ENCODE peak calls at places on chromosome 16, in five cellular contexts. One of them, this sample, is unnamed.

GRCh38 chr16:70769761-70770160 is 31.2 kb downstream of the VAC14 start:
- DNase-seq in fibroblast of mammary gland: no peak
- DNase-seq in skeletal muscle cell: no peak
- DNase-seq in foreskin fibroblast: no peak
- DNase-seq in OCI-LY7: no peak
- DNase-seq in this sample: no peak

GRCh38 chr16:89620406-89620841 is 7.0 kb downstream of the DPEP1 start:
- DNase-seq in foreskin fibroblast: no peak
- DNase-seq in OCI-LY7: no peak
- DNase-seq in fibroblast of mammary gland: no peak
- DNase-seq in skeletal muscle cell: no peak
- DNase-seq in this sample: no peak

GRCh38 chr16:22979038-22979437 is 165.1 kb downstream of the HS3ST2 start:
- DNase-seq in OCI-LY7: no peak
- DNase-seq in skeletal muscle cell: no peak
- DNase-seq in fibroblast of mammary gland: no peak
- DNase-seq in foreskin fibroblast: no peak
- DNase-seq in this sample: no peak

GRCh38 chr16:83615131-83615530 is 192.6 kb upstream of the HSBP1 start:
- DNase-seq in foreskin fibroblast: no peak
- DNase-seq in skeletal muscle cell: no peak
- DNase-seq in OCI-LY7: no peak
- DNase-seq in fibroblast of mammary gland: no peak
- DNase-seq in this sample: peak; percentile 5

GRCh38 chr16:12874135-12874534 is 27.3 kb upstream of the SHISA9 start:
- DNase-seq in fibroblast of mammary gland: peak; percentile 85
- DNase-seq in OCI-LY7: no peak
- DNase-seq in foreskin fibroblast: peak; percentile 87
- DNase-seq in skeletal muscle cell: peak; percentile 56
- DNase-seq in this sample: no peak

GRCh38 chr16:79261461-79261860 is 339.1 kb downstream of the MAF start:
- DNase-seq in fibroblast of mammary gland: no peak
- DNase-seq in OCI-LY7: no peak
- DNase-seq in foreskin fibroblast: no peak
- DNase-seq in skeletal muscle cell: no peak
- DNase-seq in this sample: no peak

GRCh38 chr16:27426423-27427408 is 24.7 kb downstream of the IL21R start:
- DNase-seq in OCI-LY7: peak; percentile 94
- DNase-seq in foreskin fibroblast: peak; percentile 96
- DNase-seq in skeletal muscle cell: peak; percentile 75
- DNase-seq in fibroblast of mammary gland: peak; percentile 96
- DNase-seq in this sample: peak; percentile 75

GRCh38 chr16:14205666-14206065 is 134.5 kb downstream of the MRTFB start:
- DNase-seq in foreskin fibroblast: no peak
- DNase-seq in skeletal muscle cell: no peak
- DNase-seq in OCI-LY7: no peak
- DNase-seq in fibroblast of mammary gland: peak; percentile 35
- DNase-seq in this sample: peak; percentile 28

GRCh38 chr16:30570621-30571443 is 682 bp downstream of the ZNF688 start:
- DNase-seq in OCI-LY7: no peak
- DNase-seq in fibroblast of mammary gland: peak; percentile 28
- DNase-seq in skeletal muscle cell: no peak
- DNase-seq in foreskin fibroblast: peak; percentile 52
- DNase-seq in this sample: peak; percentile 40

GRCh38 chr16:27226476-27226875 is 23.1 kb downstream of the KDM8 start:
- DNase-seq in OCI-LY7: no peak
- DNase-seq in fibroblast of mammary gland: no peak
- DNase-seq in skeletal muscle cell: no peak
- DNase-seq in foreskin fibroblast: no peak
- DNase-seq in this sample: no peak

GRCh38 chr16:71567931-71568330 is 9.0 kb downstream of the TAT start:
- DNase-seq in skeletal muscle cell: no peak
- DNase-seq in OCI-LY7: no peak
- DNase-seq in fibroblast of mammary gland: no peak
- DNase-seq in foreskin fibroblast: no peak
- DNase-seq in this sample: no peak

GRCh38 chr16:46638947-46639925 is 18.1 kb upstream of the SHCBP1 start:
- DNase-seq in skeletal muscle cell: peak; percentile 18
- DNase-seq in foreskin fibroblast: peak; percentile 78
- DNase-seq in OCI-LY7: no peak
- DNase-seq in fibroblast of mammary gland: peak; percentile 67
- DNase-seq in this sample: no peak

GRCh38 chr16:52293209-52293608 is 253.7 kb downstream of the TOX3 start:
- DNase-seq in skeletal muscle cell: no peak
- DNase-seq in foreskin fibroblast: no peak
- DNase-seq in fibroblast of mammary gland: no peak
- DNase-seq in OCI-LY7: no peak
- DNase-seq in this sample: no peak

GRCh38 chr16:70662991-70663523 is 16.7 kb downstream of the IL34 start:
- DNase-seq in skeletal muscle cell: no peak
- DNase-seq in fibroblast of mammary gland: no peak
- DNase-seq in foreskin fibroblast: no peak
- DNase-seq in OCI-LY7: no peak
- DNase-seq in this sample: no peak

GRCh38 chr16:50695017-50696000 is 1.9 kb downstream of the NOD2 start:
- DNase-seq in fibroblast of mammary gland: no peak
- DNase-seq in skeletal muscle cell: no peak
- DNase-seq in OCI-LY7: no peak
- DNase-seq in foreskin fibroblast: no peak
- DNase-seq in this sample: no peak

GRCh38 chr16:24975428-24975889 is 39.7 kb downstream of the ARHGAP17 start:
- DNase-seq in OCI-LY7: peak; percentile 89
- DNase-seq in skeletal muscle cell: no peak
- DNase-seq in foreskin fibroblast: peak; percentile 63
- DNase-seq in fibroblast of mammary gland: no peak
- DNase-seq in this sample: peak; percentile 77

GRCh38 chr16:12580809-12581208 is 222.9 kb downstream of the CPPED1 start:
- DNase-seq in skeletal muscle cell: no peak
- DNase-seq in fibroblast of mammary gland: no peak
- DNase-seq in foreskin fibroblast: no peak
- DNase-seq in OCI-LY7: no peak
- DNase-seq in this sample: no peak

GRCh38 chr16:59878479-59878878 is 1144.4 kb upstream of the GOT2 start:
- DNase-seq in fibroblast of mammary gland: peak; percentile 75
- DNase-seq in foreskin fibroblast: peak; percentile 73
- DNase-seq in OCI-LY7: no peak
- DNase-seq in skeletal muscle cell: peak; percentile 70
- DNase-seq in this sample: peak; percentile 1

GRCh38 chr16:85928411-85928820 is 29.5 kb downstream of the IRF8 start:
- DNase-seq in foreskin fibroblast: peak; percentile 76
- DNase-seq in fibroblast of mammary gland: peak; percentile 26
- DNase-seq in skeletal muscle cell: no peak
- DNase-seq in OCI-LY7: no peak
- DNase-seq in this sample: peak; percentile 69

GRCh38 chr16:53465606-53466290 is 31.5 kb downstream of the RBL2 start:
- DNase-seq in foreskin fibroblast: peak; percentile 67
- DNase-seq in skeletal muscle cell: peak; percentile 46
- DNase-seq in OCI-LY7: no peak
- DNase-seq in fibroblast of mammary gland: peak; percentile 76
- DNase-seq in this sample: peak; percentile 81

GRCh38 chr16:15765880-15766279 is 90.9 kb downstream of the MYH11 start:
- DNase-seq in skeletal muscle cell: no peak
- DNase-seq in OCI-LY7: peak; percentile 94
- DNase-seq in foreskin fibroblast: peak; percentile 72
- DNase-seq in fibroblast of mammary gland: peak; percentile 46
- DNase-seq in this sample: peak; percentile 35

GRCh38 chr16:5709889-5710288 is 612.3 kb upstream of the EEF2KMT start:
- DNase-seq in fibroblast of mammary gland: no peak
- DNase-seq in skeletal muscle cell: no peak
- DNase-seq in OCI-LY7: no peak
- DNase-seq in foreskin fibroblast: peak; percentile 12
- DNase-seq in this sample: peak; percentile 1

GRCh38 chr16:68893710-68894705 is 50.7 kb downstream of the TANGO6 start:
- DNase-seq in fibroblast of mammary gland: peak; percentile 17
- DNase-seq in OCI-LY7: no peak
- DNase-seq in skeletal muscle cell: no peak
- DNase-seq in foreskin fibroblast: peak; percentile 28
- DNase-seq in this sample: peak; percentile 47

GRCh38 chr16:82263456-82264159 is 93.6 kb upstream of the MPHOSPH6 start:
- DNase-seq in foreskin fibroblast: peak; percentile 77
- DNase-seq in fibroblast of mammary gland: peak; percentile 48
- DNase-seq in skeletal muscle cell: no peak
- DNase-seq in OCI-LY7: peak; percentile 64
- DNase-seq in this sample: peak; percentile 53

GRCh38 chr16:81565633-81566032 is 121.0 kb downstream of the CMIP start:
- DNase-seq in skeletal muscle cell: no peak
- DNase-seq in foreskin fibroblast: no peak
- DNase-seq in fibroblast of mammary gland: no peak
- DNase-seq in OCI-LY7: no peak
- DNase-seq in this sample: no peak

GRCh38 chr16:58110590-58111330 is 18.4 kb downstream of the CFAP20 start:
- DNase-seq in foreskin fibroblast: peak; percentile 48
- DNase-seq in fibroblast of mammary gland: no peak
- DNase-seq in OCI-LY7: no peak
- DNase-seq in skeletal muscle cell: no peak
- DNase-seq in this sample: peak; percentile 55

GRCh38 chr16:54936979-54937672 is 6.5 kb downstream of the IRX5 start:
- DNase-seq in skeletal muscle cell: no peak
- DNase-seq in foreskin fibroblast: peak; percentile 82
- DNase-seq in OCI-LY7: no peak
- DNase-seq in fibroblast of mammary gland: peak; percentile 65
- DNase-seq in this sample: no peak

GRCh38 chr16:4323845-4324478 is 8.1 kb downstream of the GLIS2 start:
- DNase-seq in OCI-LY7: no peak
- DNase-seq in fibroblast of mammary gland: peak; percentile 59
- DNase-seq in skeletal muscle cell: no peak
- DNase-seq in foreskin fibroblast: peak; percentile 80
- DNase-seq in this sample: peak; percentile 78

GRCh38 chr16:88923926-88924833 is 52.8 kb downstream of the CBFA2T3 start:
- DNase-seq in fibroblast of mammary gland: no peak
- DNase-seq in foreskin fibroblast: peak; percentile 35
- DNase-seq in OCI-LY7: no peak
- DNase-seq in skeletal muscle cell: no peak
- DNase-seq in this sample: no peak

GRCh38 chr16:80682435-80683070 is 121.8 kb downstream of the CDYL2 start:
- DNase-seq in skeletal muscle cell: peak; percentile 81
- DNase-seq in foreskin fibroblast: peak; percentile 82
- DNase-seq in fibroblast of mammary gland: peak; percentile 57
- DNase-seq in OCI-LY7: no peak
- DNase-seq in this sample: peak; percentile 89

GRCh38 chr16:72999541-73000019 is 48.3 kb downstream of the ZFHX3 start:
- DNase-seq in OCI-LY7: no peak
- DNase-seq in skeletal muscle cell: no peak
- DNase-seq in foreskin fibroblast: no peak
- DNase-seq in fibroblast of mammary gland: no peak
- DNase-seq in this sample: no peak

GRCh38 chr16:73002836-73003235 is 45.1 kb downstream of the ZFHX3 start:
- DNase-seq in skeletal muscle cell: no peak
- DNase-seq in OCI-LY7: no peak
- DNase-seq in foreskin fibroblast: peak; percentile 61
- DNase-seq in fibroblast of mammary gland: no peak
- DNase-seq in this sample: no peak

GRCh38 chr16:73000907-73001521 is 46.9 kb downstream of the ZFHX3 start:
- DNase-seq in foreskin fibroblast: no peak
- DNase-seq in fibroblast of mammary gland: no peak
- DNase-seq in skeletal muscle cell: no peak
- DNase-seq in OCI-LY7: no peak
- DNase-seq in this sample: no peak

GRCh38 chr16:72997141-72997542 is 50.8 kb downstream of the ZFHX3 start:
- DNase-seq in fibroblast of mammary gland: peak; percentile 81
- DNase-seq in skeletal muscle cell: peak; percentile 60
- DNase-seq in foreskin fibroblast: peak; percentile 68
- DNase-seq in OCI-LY7: no peak
- DNase-seq in this sample: peak; percentile 86

GRCh38 chr16:73000020-73000906 is 47.7 kb downstream of the ZFHX3 start:
- DNase-seq in foreskin fibroblast: peak; percentile 71
- DNase-seq in fibroblast of mammary gland: peak; percentile 46
- DNase-seq in OCI-LY7: no peak
- DNase-seq in skeletal muscle cell: peak; percentile 23
- DNase-seq in this sample: no peak
- H3K4me3 ChIP-seq in foreskin fibroblast: peak overlapping the region; percentile 16
- H3K4me3 ChIP-seq in fibroblast of mammary gland: no peak overlapping the region
- H3K4me3 ChIP-seq in OCI-LY7: no peak overlapping the region
- H3K4me3 ChIP-seq in skeletal muscle cell: no peak overlapping the region
- H3K4me3 ChIP-seq in this sample: no peak overlapping the region

GRCh38 chr16:75264531-75264998 is 13.1 kb upstream of the BCAR1 start:
- DNase-seq in skeletal muscle cell: no peak
- DNase-seq in foreskin fibroblast: peak; percentile 68
- DNase-seq in fibroblast of mammary gland: peak; percentile 41
- DNase-seq in OCI-LY7: no peak
- DNase-seq in this sample: peak; percentile 65
- H3K4me3 ChIP-seq in skeletal muscle cell: peak overlapping the region; percentile 98
- H3K4me3 ChIP-seq in foreskin fibroblast: peak overlapping the region; percentile 85
- H3K4me3 ChIP-seq in fibroblast of mammary gland: peak overlapping the region; percentile 86
- H3K4me3 ChIP-seq in OCI-LY7: no peak overlapping the region
- H3K4me3 ChIP-seq in this sample: peak overlapping the region; percentile 96

DNA sequence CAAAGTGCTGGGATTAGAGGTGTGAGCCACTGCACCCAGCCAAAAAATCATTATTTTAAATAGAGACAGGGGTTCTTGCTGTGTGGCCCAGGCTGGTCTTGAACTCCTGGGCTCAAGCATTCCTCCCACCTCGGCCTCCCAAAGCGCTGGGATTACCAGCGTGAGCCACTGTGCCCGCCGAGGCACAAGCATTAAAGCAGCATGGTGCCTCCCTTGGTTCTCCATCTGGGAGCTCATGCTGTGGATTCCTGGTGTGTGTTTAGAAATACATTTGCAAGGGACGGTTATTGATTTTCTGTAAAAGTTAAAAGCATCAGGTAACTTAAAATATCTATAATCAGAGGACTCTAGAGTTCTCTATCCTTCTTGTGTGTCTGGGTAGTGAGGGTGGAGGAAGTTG is 14.7 kb upstream of the CAPN15 start:
- DNase-seq in OCI-LY7: no peak
- DNase-seq in skeletal muscle cell: no peak
- DNase-seq in fibroblast of mammary gland: no peak
- DNase-seq in foreskin fibroblast: no peak
- DNase-seq in this sample: no peak
- H3K4me3 ChIP-seq in OCI-LY7: no peak overlapping the region
- H3K4me3 ChIP-seq in skeletal muscle cell: no peak overlapping the region
- H3K4me3 ChIP-seq in fibroblast of mammary gland: no peak overlapping the region
- H3K4me3 ChIP-seq in foreskin fibroblast: no peak overlapping the region
- H3K4me3 ChIP-seq in this sample: no peak overlapping the region

DNA sequence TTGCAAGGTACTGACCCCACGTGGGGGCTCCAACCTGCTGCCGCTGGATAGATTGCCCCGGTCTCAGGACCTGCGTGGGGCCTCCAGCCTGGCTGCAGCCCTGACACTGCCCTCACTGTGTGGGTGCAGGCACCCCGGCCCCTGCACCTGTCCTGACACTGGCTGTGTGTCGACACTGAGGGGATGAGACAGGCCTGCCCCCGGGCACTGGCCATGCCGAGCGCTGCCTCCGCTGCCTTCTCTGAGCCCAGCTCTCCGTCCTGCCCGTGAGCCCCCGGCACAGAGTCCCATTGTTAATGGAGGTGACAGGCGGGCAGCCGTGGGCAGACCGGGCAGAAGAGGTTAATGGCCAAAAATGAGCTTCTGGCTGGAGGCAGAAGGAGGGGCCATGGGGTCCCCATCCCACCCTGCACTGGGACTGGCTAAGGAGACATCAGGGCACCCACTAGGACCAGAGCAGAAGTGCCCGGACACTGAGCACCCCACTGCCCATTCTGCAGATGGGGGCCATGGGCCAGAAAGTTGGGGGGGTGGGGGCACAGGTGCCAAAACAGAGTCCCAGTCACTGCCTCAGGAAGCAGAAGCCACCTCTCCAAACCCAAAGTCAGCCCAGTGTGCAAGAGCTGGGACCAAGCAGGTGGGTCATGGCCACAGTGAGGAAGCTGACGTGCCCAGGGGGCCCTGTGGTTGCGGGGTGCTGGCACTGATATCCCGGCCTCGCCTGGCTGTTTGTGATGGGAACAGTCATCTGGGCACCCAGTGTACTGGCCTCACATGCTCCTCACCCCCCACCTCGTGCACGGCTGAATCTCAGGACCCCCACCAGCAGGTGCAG is 2.5 kb upstream of the PRR35 start:
- DNase-seq in OCI-LY7: no peak
- DNase-seq in foreskin fibroblast: no peak
- DNase-seq in fibroblast of mammary gland: no peak
- DNase-seq in skeletal muscle cell: no peak
- DNase-seq in this sample: no peak
- H3K4me3 ChIP-seq in OCI-LY7: no peak overlapping the region
- H3K4me3 ChIP-seq in foreskin fibroblast: no peak overlapping the region
- H3K4me3 ChIP-seq in fibroblast of mammary gland: no peak overlapping the region
- H3K4me3 ChIP-seq in skeletal muscle cell: no peak overlapping the region
- H3K4me3 ChIP-seq in this sample: no peak overlapping the region

This sample was measured in fibroblast of villous mesenchyme.